ENCODE peak calls at places on chromosome 21, in nine cellular contexts. L, A, I, U, M, K, Q, C and V are unnamed samples.

GRCh38 chr21:15986277-15986676 is 256.5 kb downstream of the USP25 start:
- DNase-seq in L (no peak), A (no peak), I (no peak), U (no peak), M (no peak), K (no peak), Q (no peak), C (no peak), V (no peak)

GRCh38 chr21:35963920-35964451 is 96.3 kb downstream of the SETD4 start:
- DNase-seq in L (peak), A (no peak), I (no peak), U (no peak), M (no peak), K (no peak), Q (no peak), C (no peak), V (no peak)

GRCh38 chr21:45522986-45523385 is 19.3 kb downstream of the SLC19A1 start:
- DNase-seq in L (no peak), A (peak), I (no peak), U (no peak), M (no peak), K (no peak), Q (no peak), C (no peak), V (peak)

GRCh38 chr21:44295646-44296045 is 4.2 kb upstream of the PFKL start:
- DNase-seq in L (no peak), A (no peak), I (no peak), U (no peak), M (no peak), K (no peak), Q (no peak), C (no peak), V (peak)

GRCh38 chr21:38712076-38712475 is 93.7 kb upstream of the ETS2 start:
- DNase-seq in L (peak), A (no peak), I (no peak), U (peak), M (no peak), K (peak), Q (peak), C (no peak), V (no peak)

GRCh38 chr21:29334717-29335428 is 36.2 kb downstream of the BACH1 start:
- DNase-seq in L (no peak), A (no peak), I (no peak), U (no peak), M (no peak), K (no peak), Q (no peak), C (no peak), V (no peak)

GRCh38 chr21:44533121-44533890 is 6.7 kb downstream of the KRTAP10-1 start:
- DNase-seq in L (no peak), A (peak), I (no peak), U (no peak), M (no peak), K (no peak), Q (no peak), C (no peak), V (no peak)

GRCh38 chr21:39441502-39442475 is 3.8 kb downstream of the LCA5L start:
- DNase-seq in L (peak), A (no peak), I (no peak), U (peak), M (no peak), K (peak), Q (peak), C (no peak), V (no peak)

GRCh38 chr21:45333583-45334121 is 46.0 kb upstream of the POFUT2 start:
- DNase-seq in L (no peak), A (peak), I (no peak), U (no peak), M (no peak), K (no peak), Q (no peak), C (no peak), V (peak)

GRCh38 chr21:16279658-16280581 is 550.1 kb downstream of the USP25 start:
- DNase-seq in L (no peak), A (no peak), I (peak), U (peak), M (peak), K (no peak), Q (no peak), C (no peak), V (no peak)

GRCh38 chr21:46634966-46635323 is 529 bp upstream of the PRMT2 start:
- DNase-seq in L (peak), A (peak), I (peak), U (peak), M (peak), K (peak), Q (no peak), C (peak), V (peak)

GRCh38 chr21:45830720-45831366 is 150.7 kb upstream of the COL6A1 start:
- DNase-seq in L (no peak), A (no peak), I (no peak), U (no peak), M (no peak), K (no peak), Q (no peak), C (no peak), V (no peak)

GRCh38 chr21:44272231-44272858 is 10.6 kb upstream of the DNMT3L start:
- DNase-seq in L (no peak), A (no peak), I (no peak), U (no peak), M (no peak), K (no peak), Q (no peak), C (no peak), V (peak)

GRCh38 chr21:36297938-36298572 is 21.9 kb upstream of the MORC3 start:
- DNase-seq in L (peak), A (peak), I (no peak), U (no peak), M (peak), K (no peak), Q (peak), C (no peak), V (peak)

GRCh38 chr21:43370091-43370658 is 56.8 kb downstream of the SIK1 start:
- DNase-seq in L (no peak), A (no peak), I (no peak), U (no peak), M (no peak), K (no peak), Q (no peak), C (no peak), V (peak)

GRCh38 chr21:44801468-44802395 is at the start of gene UBE2G2:
- DNase-seq in L (peak), A (peak), I (no peak), U (peak), M (peak), K (peak), Q (peak), C (no peak), V (peak)

GRCh38 chr21:31873696-31874599 is 1.1 kb downstream of the HUNK start:
- DNase-seq in L (peak), A (no peak), I (no peak), U (no peak), M (no peak), K (peak), Q (peak), C (no peak), V (peak)

GRCh38 chr21:34596561-34597271 is 18.2 kb downstream of the RCAN1 start:
- DNase-seq in L (no peak), A (no peak), I (no peak), U (no peak), M (no peak), K (no peak), Q (no peak), C (no peak), V (no peak)

GRCh38 chr21:42691901-42692559 is 38.6 kb downstream of the PDE9A start:
- DNase-seq in L (no peak), A (no peak), I (no peak), U (no peak), M (no peak), K (no peak), Q (no peak), C (no peak), V (no peak)

GRCh38 chr21:36807421-36808004 is 108.6 kb downstream of the SIM2 start:
- DNase-seq in L (no peak), A (no peak), I (no peak), U (no peak), M (no peak), K (no peak), Q (no peak), C (no peak), V (no peak)

GRCh38 chr21:41012425-41012824 is 155.5 kb upstream of the BACE2 start:
- DNase-seq in L (no peak), A (no peak), I (no peak), U (no peak), M (no peak), K (no peak), Q (no peak), C (no peak), V (no peak)

GRCh38 chr21:32406405-32406804 is 6.1 kb upstream of the EVA1C start:
- DNase-seq in L (no peak), A (no peak), I (no peak), U (no peak), M (no peak), K (no peak), Q (no peak), C (no peak), V (no peak)

GRCh38 chr21:17981060-17981459 is 161.9 kb upstream of the C21orf91 start:
- DNase-seq in L (no peak), A (no peak), I (no peak), U (no peak), M (no peak), K (no peak), Q (no peak), C (no peak), V (no peak)

GRCh38 chr21:35511298-35512162 is 462.4 kb upstream of the RUNX1 start:
- DNase-seq in L (no peak), A (no peak), I (peak), U (no peak), M (no peak), K (no peak), Q (peak), C (no peak), V (no peak)

GRCh38 chr21:19261731-19262367 is 858.3 kb upstream of the TMPRSS15 start:
- DNase-seq in L (no peak), A (no peak), I (no peak), U (no peak), M (no peak), K (no peak), Q (no peak), C (no peak), V (no peak)

GRCh38 chr21:38664821-38665220 is 140.9 kb upstream of the ETS2 start:
- DNase-seq in L (no peak), A (no peak), I (no peak), U (peak), M (no peak), K (no peak), Q (no peak), C (no peak), V (no peak)

GRCh38 chr21:46057111-46057709 is 40.7 kb upstream of the COL6A2 start:
- DNase-seq in L (no peak), A (no peak), I (no peak), U (no peak), M (no peak), K (no peak), Q (no peak), C (no peak), V (peak)

GRCh38 chr21:33023574-33024277 is 2.0 kb upstream of the OLIG2 start:
- DNase-seq in L (no peak), A (peak), I (no peak), U (no peak), M (peak), K (no peak), Q (peak), C (no peak), V (peak)

GRCh38 chr21:37645848-37646247 is 270.4 kb downstream of the KCNJ6 start:
- DNase-seq in L (no peak), A (no peak), I (peak), U (no peak), M (no peak), K (no peak), Q (no peak), C (no peak), V (no peak)

GRCh38 chr21:34085129-34085528 is 11.8 kb downstream of the MRPS6 start:
- DNase-seq in L (no peak), A (no peak), I (no peak), U (no peak), M (no peak), K (no peak), Q (no peak), C (no peak), V (no peak)

GRCh38 chr21:40173833-40174232 is 306.6 kb downstream of the PCP4 start:
- DNase-seq in L (peak), A (no peak), I (no peak), U (no peak), M (no peak), K (no peak), Q (no peak), C (no peak), V (no peak)

GRCh38 chr21:42109473-42109872 is 38.4 kb downstream of the UMODL1 start:
- DNase-seq in L (no peak), A (no peak), I (no peak), U (no peak), M (no peak), K (no peak), Q (no peak), C (no peak), V (no peak)